ENCODE peak calls at places on chromosomes 4 and X, in four cellular contexts. J is H9, S is neuronal stem cell, T is H1. K is an unnamed sample. For H3K4me1, the result is how much of the 10 kb centered on the place peaks cover.

GRCh38 chr4:124640037-124640730 is 72.3 kb downstream of the ANKRD50 start:
- DNase-seq in J (no peak), S (no peak), T (no peak), K (no peak)

GRCh38 chrX:17616936-17617335 is 120.4 kb upstream of the SCML1 start:
- DNase-seq in J (no peak), S (no peak), T (no peak), K (no peak)

GRCh38 chrX:137565921-137566745 is at the start of gene ZIC3:
- DNase-seq in J (peak), S (no peak), T (peak), K (no peak)

GRCh38 chrX:80432863-80433262 is 12.6 kb downstream of the TENT5D start:
- DNase-seq in J (no peak), S (no peak), T (no peak), K (no peak)

GRCh38 chrX:153580700-153581386 is 18.1 kb downstream of the CCNQ start:
- DNase-seq in J (peak), S (no peak), T (peak), K (no peak)

GRCh38 chrX:129980043-129980442 is 2.4 kb upstream of the BCORL1 start:
- DNase-seq in J (no peak), S (no peak), T (peak), K (no peak)

GRCh38 chr4:70722199-70722791 is 531 bp downstream of the RUFY3 start:
- DNase-seq in J (no peak), S (no peak), T (no peak), K (no peak)

GRCh38 chr4:3421470-3421869 is 20.3 kb upstream of the HGFAC start:
- DNase-seq in J (no peak), S (no peak), T (no peak), K (no peak)

GRCh38 chr4:15035152-15035551 is 32.9 kb downstream of the CPEB2 start:
- DNase-seq in J (no peak), S (no peak), T (no peak), K (no peak)

GRCh38 chr4:105992641-105993305 is 97.5 kb downstream of the NPNT start:
- DNase-seq in J (no peak), S (no peak), T (no peak), K (no peak)

GRCh38 chrX:18210470-18210869 is 10.2 kb downstream of the BEND2 start:
- DNase-seq in J (no peak), S (no peak), T (no peak), K (peak)

GRCh38 chr4:103012085-103012484 is 7.4 kb downstream of the SLC9B1 start:
- DNase-seq in J (no peak), S (no peak), T (no peak), K (no peak)

GRCh38 chrX:15758140-15758539 is 20.1 kb downstream of the CA5B start:
- DNase-seq in J (no peak), S (no peak), T (no peak), K (no peak)

GRCh38 chr4:929970-930625 is 2.0 kb downstream of the GAK start:
- DNase-seq in J (no peak), S (no peak), T (no peak), K (no peak)

GRCh38 chr4:55125087-55125721 is at the start of gene KDR:
- DNase-seq in J (peak), S (peak), T (peak), K (no peak)

GRCh38 chr4:139018971-139019758 is 3.6 kb downstream of the NOCT start:
- DNase-seq in J (no peak), S (no peak), T (no peak), K (no peak)

GRCh38 chrX:154738013-154738738 is 12.7 kb downstream of the GAB3 start:
- DNase-seq in J (no peak), S (no peak), T (no peak), K (peak)

GRCh38 chrX:102599084-102599949 is at the start of gene ARMCX5:
- DNase-seq in J (peak), S (peak), T (peak), K (peak)
- H4K8ac ChIP-seq in J (no peak), S (no peak), T (peak), K (peak)

GRCh38 chr4:53011176-53011575 is 149.1 kb downstream of the RASL11B start:
- DNase-seq in J (no peak), S (no peak), T (no peak), K (no peak)
- H3K4me1 ChIP-seq in J (under half), S (under half), T (under half), K (under half)

DNA sequence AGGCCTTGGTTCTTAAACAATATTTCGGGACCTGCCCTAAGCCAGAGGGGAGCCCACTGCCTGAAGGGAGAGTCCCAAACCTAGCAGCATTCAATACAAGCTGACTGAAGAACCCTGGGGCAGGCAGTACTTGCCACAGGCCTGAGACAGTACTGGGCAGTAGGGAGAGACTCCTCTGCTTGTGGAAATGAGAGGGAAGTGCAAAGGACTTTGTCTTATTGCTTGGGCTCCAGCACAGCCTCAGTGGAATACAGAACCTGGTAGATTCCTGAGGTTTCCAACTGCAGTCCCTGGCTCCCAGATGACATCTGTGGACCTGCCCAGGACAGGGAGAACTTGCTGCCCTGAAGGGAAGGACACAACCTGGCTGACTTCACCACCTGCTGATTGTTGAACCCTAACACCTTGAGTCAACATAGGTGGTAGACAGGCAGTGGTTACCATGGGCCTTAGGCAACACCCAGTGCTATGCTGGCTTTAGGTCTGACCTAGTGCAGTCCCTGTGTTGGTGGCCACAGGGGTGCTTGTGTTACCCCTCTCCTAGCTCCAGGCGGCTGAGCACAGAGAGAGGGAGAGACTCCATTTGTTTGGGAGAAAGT is 20.3 kb upstream of the ABCG2 start:
- DNase-seq in J (no peak), S (no peak), T (no peak), K (no peak)
- H4K8ac ChIP-seq in J (no peak), S (no peak), T (peak), K (peak)

GRCh38 chr4:184419976-184420375 is 54.4 kb downstream of the IRF2 start:
- DNase-seq in J (no peak), S (no peak), T (no peak), K (no peak)
- H3K4me1 ChIP-seq in J (under half), S (under half), T (under half), K (under half)

DNA sequence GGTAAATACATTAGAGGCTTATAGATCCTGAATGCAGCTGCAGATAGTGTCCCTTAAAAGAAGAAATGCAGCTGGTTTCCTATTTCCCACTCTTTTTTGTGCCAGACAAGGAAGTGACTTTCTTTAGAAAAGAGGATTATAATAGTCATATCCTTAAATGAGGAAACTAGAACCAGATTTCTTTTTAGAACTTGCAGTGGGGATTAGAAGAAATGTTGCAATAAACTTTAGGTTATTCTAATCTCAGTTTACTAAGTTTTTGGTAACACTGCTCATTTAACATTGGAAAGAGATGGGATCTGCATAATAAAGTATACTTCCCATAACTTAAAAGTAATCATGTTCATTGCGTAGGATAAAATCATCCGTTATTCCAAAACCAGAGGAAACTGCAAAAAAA is 101.9 kb downstream of the SLIT2 start:
- DNase-seq in J (no peak), S (no peak), T (no peak), K (no peak)
- H4K8ac ChIP-seq in J (no peak), S (no peak), T (no peak), K (no peak)

DNA sequence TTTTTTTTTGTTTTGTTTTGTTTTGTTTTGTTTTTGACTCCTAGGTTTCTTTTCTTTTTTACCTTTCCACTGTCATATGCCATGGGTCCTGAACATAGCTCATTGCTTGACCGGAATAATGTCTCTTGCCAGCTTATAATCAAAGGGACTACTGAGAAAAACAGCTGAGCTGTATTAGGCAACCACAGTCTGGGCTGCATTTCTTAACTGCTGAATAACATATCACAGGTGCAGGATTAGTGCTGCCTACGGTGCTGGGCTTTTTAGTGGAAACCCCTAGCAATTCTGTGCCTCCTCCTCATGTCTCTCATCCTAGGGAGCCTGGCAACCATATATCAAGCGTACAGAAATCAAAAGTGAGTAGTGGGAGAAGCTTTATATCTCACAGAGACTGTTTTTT is 333.5 kb downstream of the BMPR1B start:
- DNase-seq in J (no peak), S (no peak), T (no peak), K (peak)
- H3K4me1 ChIP-seq in J (under half), S (under half), T (under half), K (under half)

GRCh38 chrX:74421181-74422028 is at the start of gene SLC16A2:
- DNase-seq in J (peak), S (peak), T (peak), K (peak)

GRCh38 chrX:74422029-74422352 is 698 bp downstream of the SLC16A2 start:
- DNase-seq in J (no peak), S (no peak), T (no peak), K (no peak)

GRCh38 chrX:74422576-74423288 is 1.4 kb downstream of the SLC16A2 start:
- DNase-seq in J (peak), S (peak), T (peak), K (no peak)

GRCh38 chrX:74420194-74421035 is 878 bp upstream of the SLC16A2 start:
- DNase-seq in J (peak), S (peak), T (peak), K (peak)

GRCh38 chrX:74419861-74420193 is 1.5 kb upstream of the SLC16A2 start:
- DNase-seq in J (peak), S (peak), T (no peak), K (peak)
- H4K8ac ChIP-seq in J (no peak), S (peak), T (no peak), K (peak)

GRCh38 chr4:113445286-113445685 is 316.3 kb downstream of the CAMK2D start:
- DNase-seq in J (no peak), S (no peak), T (no peak), K (peak)
- H3K4me1 ChIP-seq in J (under half), S (under half), T (under half), K (under half)

GRCh38 chr4:150283689-150284088 is 205.4 kb downstream of the DCLK2 start:
- DNase-seq in J (no peak), S (no peak), T (no peak), K (no peak)

GRCh38 chr4:150280975-150281374 is 202.7 kb downstream of the DCLK2 start:
- DNase-seq in J (no peak), S (no peak), T (no peak), K (no peak)

GRCh38 chr4:150278206-150278605 is 200.0 kb downstream of the DCLK2 start:
- DNase-seq in J (no peak), S (no peak), T (no peak), K (no peak)

DNA sequence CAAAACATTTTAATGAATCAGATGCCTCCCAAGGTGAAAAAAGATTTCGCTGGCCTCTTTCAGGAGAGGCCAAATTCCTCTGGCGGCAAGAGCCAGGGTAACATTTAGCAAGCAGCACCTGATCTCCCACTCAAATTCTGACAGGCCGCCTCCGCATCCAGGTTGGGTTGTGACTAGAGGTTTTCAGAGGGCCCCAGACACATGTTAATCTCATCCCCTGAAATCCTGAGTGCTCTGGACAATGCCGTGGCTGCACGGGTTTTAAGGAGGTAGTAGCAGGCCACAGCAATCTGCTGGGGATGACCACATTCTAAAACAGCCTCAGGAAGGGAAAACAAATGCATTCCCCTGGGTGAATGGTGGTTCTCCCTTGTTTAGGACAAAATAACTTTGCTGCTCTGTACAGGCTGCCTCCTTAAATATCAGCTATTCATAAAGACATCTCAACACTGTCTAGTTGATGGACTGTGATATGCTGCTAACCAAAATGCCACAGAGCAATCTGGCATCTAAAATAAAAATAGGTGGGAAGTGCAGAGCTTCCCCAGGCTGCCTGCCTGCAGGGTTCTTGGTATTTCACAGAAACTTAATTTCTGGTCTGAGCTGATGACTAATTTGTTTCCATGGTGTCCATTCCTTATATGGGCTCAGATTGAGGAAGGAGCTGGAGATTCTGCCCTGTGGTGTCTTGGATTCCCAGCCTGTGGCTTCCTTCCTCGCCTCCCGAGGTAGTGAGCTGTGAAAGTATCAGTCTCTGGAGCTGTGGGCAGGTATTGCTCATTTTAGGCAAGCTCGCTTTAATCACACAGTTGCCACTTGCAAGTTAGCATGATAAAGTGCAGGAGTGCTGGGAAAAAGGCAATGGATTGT is 202.1 kb downstream of the DCLK2 start:
- DNase-seq in J (no peak), S (peak), T (no peak), K (no peak)
- H4K8ac ChIP-seq in J (no peak), S (no peak), T (no peak), K (peak)